ENCODE peak calls at places on chromosomes 12 and 14, in ten cellular contexts. N is H9; J is lung; U is stimulated activated CD4-positive, alpha-beta T cell treated with anti-CD3 and anti-CD28 coated beads, TNF-alpha, amount 100 ng/mL, for 48 hours; Q is posterior cingulate gyrus; F is T-helper 1 cell; G is stimulated activated effector memory CD8-positive, alpha-beta T cell treated with anti-CD3 and anti-CD28 coated beads, Interleukin-12 subunit alpha, Interleukin-12 subunit beta, amount 100 ng/mL, for 72 hours; Y is left cardiac atrium; O is activated naive CD4-positive, alpha-beta T cell; C is spleen. W is an unnamed sample.

GRCh38 chr12:16636435-16637055 is 30.6 kb upstream of the LMO3 start:
- DNase-seq in N (no peak), J (no peak), U (no peak), Q (no peak), F (no peak), G (no peak), Y (no peak), O (no peak), C (no peak), W (peak; percentile 55)

GRCh38 chr14:36901846-36902245 is 240.2 kb downstream of the PAX9 start:
- DNase-seq in N (no peak), J (no peak), U (no peak), Q (no peak), F (no peak), G (no peak), Y (no peak), O (no peak), C (no peak), W (no peak)

GRCh38 chr14:47208434-47208833 is 467.0 kb downstream of the MDGA2 start:
- DNase-seq in N (no peak), J (no peak), U (no peak), Q (no peak), F (no peak), G (no peak), Y (no peak), O (no peak), C (no peak), W (no peak)

GRCh38 chr14:92511472-92512247 is 1.9 kb upstream of the RIN3 start:
- DNase-seq in N (no peak), J (peak; percentile 35), U (no peak), Q (no peak), F (no peak), G (no peak), Y (no peak), O (no peak), C (no peak), W (no peak)

GRCh38 chr12:117036046-117036445 is 63.2 kb downstream of the TESC start:
- DNase-seq in N (no peak), J (no peak), U (no peak), Q (no peak), F (no peak), G (no peak), Y (peak; percentile 60), O (no peak), C (peak; percentile 55), W (no peak)

GRCh38 chr14:91323671-91324605 is 79.4 kb upstream of the GPR68 start:
- DNase-seq in N (peak; percentile 71), J (peak; percentile 87), U (peak; percentile 92), Q (peak; percentile 90), F (peak; percentile 89), G (peak; percentile 96), Y (peak; percentile 88), O (peak; percentile 94), C (peak; percentile 97), W (peak; percentile 78)

GRCh38 chr12:128734391-128734790 is 89.4 kb downstream of the SLC15A4 start:
- DNase-seq in N (no peak), J (no peak), U (no peak), Q (no peak), F (no peak), G (no peak), Y (no peak), O (no peak), C (no peak), W (no peak)

GRCh38 chr12:121093487-121093891 is 39.2 kb upstream of the P2RX7 start:
- DNase-seq in N (peak; percentile 57), J (no peak), U (no peak), Q (no peak), F (no peak), G (no peak), Y (no peak), O (no peak), C (peak; percentile 81), W (no peak)

GRCh38 chr12:51382173-51382572 is 9.0 kb downstream of the GALNT6 start:
- DNase-seq in N (no peak), J (no peak), U (no peak), Q (no peak), F (no peak), G (no peak), Y (no peak), O (no peak), C (no peak), W (no peak)

GRCh38 chr14:75989134-75989533 is 3.6 kb downstream of the IFT43 start:
- DNase-seq in N (no peak), J (no peak), U (no peak), Q (no peak), F (no peak), G (no peak), Y (peak; percentile 52), O (no peak), C (no peak), W (no peak)

GRCh38 chr12:121693155-121693554 is 19.4 kb upstream of the TMEM120B start:
- DNase-seq in N (no peak), J (no peak), U (no peak), Q (no peak), F (no peak), G (no peak), Y (no peak), O (no peak), C (no peak), W (no peak)

GRCh38 chr14:34205799-34206198 is 254.9 kb upstream of the EGLN3 start:
- DNase-seq in N (no peak), J (no peak), U (no peak), Q (no peak), F (no peak), G (no peak), Y (no peak), O (no peak), C (no peak), W (no peak)

GRCh38 chr14:33780035-33780434 is 170.8 kb downstream of the EGLN3 start:
- DNase-seq in N (no peak), J (no peak), U (no peak), Q (no peak), F (no peak), G (no peak), Y (no peak), O (no peak), C (no peak), W (no peak)

GRCh38 chr12:81492131-81492720 is 266.9 kb downstream of the PPFIA2 start:
- DNase-seq in N (no peak), J (no peak), U (no peak), Q (no peak), F (no peak), G (no peak), Y (no peak), O (no peak), C (no peak), W (no peak)

GRCh38 chr12:44876554-44877275 is 600 bp upstream of the NELL2 start:
- DNase-seq in N (peak; percentile 88), J (peak; percentile 29), U (peak; percentile 19), Q (peak; percentile 55), F (peak; percentile 27), G (no peak), Y (peak; percentile 41), O (no peak), C (peak; percentile 74), W (peak; percentile 28)

GRCh38 chr14:67285876-67286452 is 44.7 kb downstream of the PALS1 start:
- DNase-seq in N (no peak), J (no peak), U (no peak), Q (no peak), F (no peak), G (no peak), Y (no peak), O (no peak), C (no peak), W (peak; percentile 13)

GRCh38 chr12:98085360-98085759 is 430.0 kb upstream of the TMPO start:
- DNase-seq in N (no peak), J (no peak), U (no peak), Q (no peak), F (no peak), G (no peak), Y (no peak), O (no peak), C (no peak), W (peak; percentile 32)

GRCh38 chr12:106139422-106140141 is 828 bp upstream of the NUAK1 start:
- DNase-seq in N (peak; percentile 95), J (peak; percentile 66), U (no peak), Q (peak; percentile 46), F (no peak), G (no peak), Y (peak; percentile 85), O (no peak), C (peak; percentile 75), W (peak; percentile 74)

GRCh38 chr12:2288001-2288400 is 235.2 kb downstream of the CACNA1C start:
- DNase-seq in N (no peak), J (no peak), U (no peak), Q (no peak), F (no peak), G (no peak), Y (no peak), O (no peak), C (no peak), W (no peak)

GRCh38 chr14:95480887-95481226 is 35.6 kb downstream of the SYNE3 start:
- DNase-seq in N (peak; percentile 49), J (no peak), U (no peak), Q (no peak), F (no peak), G (no peak), Y (no peak), O (no peak), C (no peak), W (no peak)

GRCh38 chr12:113116875-113117274 is 18.7 kb downstream of the RASAL1 start:
- DNase-seq in N (no peak), J (no peak), U (no peak), Q (no peak), F (no peak), G (no peak), Y (no peak), O (no peak), C (no peak), W (no peak)

GRCh38 chr14:69473271-69473670 is 11.3 kb upstream of the PLEKHD1 start:
- DNase-seq in N (no peak), J (no peak), U (no peak), Q (no peak), F (no peak), G (no peak), Y (no peak), O (no peak), C (no peak), W (no peak)

GRCh38 chr12:93202688-93203087 is 175.0 kb upstream of the NUDT4 start:
- DNase-seq in N (no peak), J (no peak), U (no peak), Q (no peak), F (no peak), G (no peak), Y (no peak), O (no peak), C (no peak), W (no peak)

W was measured in MM.1S.